ENCODE peak calls at places on chromosomes 13 and 19, in six cellular contexts. P is IMR-90, O is PC-3, K is left ventricle myocardium inferior, Z is transverse colon, F is SJCRH30. W is an unnamed sample. For H3K4me1, the result is how much of the 10 kb centered on the place peaks cover.

GRCh38 chr13:98180092-98180491 is 3.0 kb upstream of the RNF113B start:
- DNase-seq in P (no peak), O (no peak), K (no peak), Z (no peak), F (no peak), W (no peak)

GRCh38 chr13:72168126-72168525 is 301.1 kb upstream of the DACH1 start:
- DNase-seq in P (no peak), O (no peak), K (no peak), Z (no peak), F (no peak), W (no peak)

GRCh38 chr13:87667686-87668085 is 3.5 kb upstream of the SLITRK5 start:
- DNase-seq in P (no peak), O (peak), K (no peak), Z (no peak), F (no peak), W (no peak)

GRCh38 chr13:31090921-31091624 is 70.6 kb downstream of the HSPH1 start:
- DNase-seq in P (peak), O (no peak), K (no peak), Z (no peak), F (peak), W (no peak)

GRCh38 chr13:87314822-87315221 is 356.3 kb upstream of the SLITRK5 start:
- DNase-seq in P (no peak), O (no peak), K (no peak), Z (no peak), F (no peak), W (no peak)

GRCh38 chr13:85405316-85405897 is 393.8 kb downstream of the SLITRK6 start:
- DNase-seq in P (no peak), O (no peak), K (no peak), Z (no peak), F (no peak), W (no peak)

GRCh38 chr19:20422616-20423205 is 142.9 kb downstream of the ZNF737 start:
- DNase-seq in P (no peak), O (no peak), K (peak), Z (no peak), F (no peak), W (no peak)

GRCh38 chr13:27006519-27007161 is 165.0 kb downstream of the USP12 start:
- DNase-seq in P (peak), O (peak), K (no peak), Z (peak), F (peak), W (peak)

GRCh38 chr13:74891610-74892009 is 590.4 kb downstream of the TBC1D4 start:
- DNase-seq in P (peak), O (peak), K (no peak), Z (no peak), F (no peak), W (no peak)

GRCh38 chr13:53782400-53783030 is 753.9 kb downstream of the OLFM4 start:
- DNase-seq in P (peak), O (peak), K (no peak), Z (no peak), F (peak), W (no peak)

GRCh38 chr19:40191836-40192646 is 815 bp downstream of the MAP3K10 start:
- DNase-seq in P (peak), O (peak), K (no peak), Z (peak), F (peak), W (peak)

GRCh38 chr19:10718205-10719196 is 622 bp downstream of the DNM2 start:
- DNase-seq in P (peak), O (peak), K (peak), Z (peak), F (peak), W (no peak)

GRCh38 chr13:110539894-110540293 is 21.6 kb downstream of the RAB20 start:
- DNase-seq in P (no peak), O (no peak), K (no peak), Z (no peak), F (no peak), W (no peak)

GRCh38 chr19:34171539-34171876 is 796 bp upstream of the LSM14A start:
- DNase-seq in P (peak), O (peak), K (no peak), Z (no peak), F (no peak), W (no peak)

GRCh38 chr13:33110713-33111413 is 94.6 kb downstream of the KL start:
- DNase-seq in P (peak), O (no peak), K (peak), Z (no peak), F (no peak), W (no peak)

GRCh38 chr13:84661718-84662117 is 779.4 kb upstream of the SLITRK1 start:
- DNase-seq in P (peak), O (no peak), K (no peak), Z (no peak), F (no peak), W (no peak)

GRCh38 chr13:25847635-25848616 is 203.9 kb downstream of the SHISA2 start:
- DNase-seq in P (no peak), O (no peak), K (no peak), Z (peak), F (no peak), W (no peak)

GRCh38 chr13:101681834-101682233 is 229.4 kb downstream of the ITGBL1 start:
- DNase-seq in P (peak), O (peak), K (no peak), Z (no peak), F (no peak), W (no peak)

GRCh38 chr13:110361365-110361911 is 54.4 kb downstream of the COL4A2 start:
- DNase-seq in P (peak), O (no peak), K (peak), Z (peak), F (no peak), W (peak)

GRCh38 chr19:37999309-38000213 is 92.6 kb downstream of the SIPA1L3 start:
- DNase-seq in P (peak), O (peak), K (peak), Z (no peak), F (peak), W (peak)

GRCh38 chr13:113620036-113620435 is 35.5 kb downstream of the TFDP1 start:
- DNase-seq in P (no peak), O (no peak), K (peak), Z (no peak), F (no peak), W (peak)
- H3K4me1 ChIP-seq in P (under half), O (under half), K (under half), Z (under half), F (under half), W (under half)

GRCh38 chr13:43132228-43132627 is 108.8 kb downstream of the DNAJC15 start:
- DNase-seq in P (peak), O (peak), K (no peak), Z (peak), F (peak), W (no peak)

GRCh38 chr13:43129511-43130130 is 106.2 kb downstream of the DNAJC15 start:
- DNase-seq in P (no peak), O (no peak), K (no peak), Z (no peak), F (no peak), W (no peak)

GRCh38 chr13:43134896-43135295 is 111.5 kb downstream of the DNAJC15 start:
- DNase-seq in P (no peak), O (no peak), K (no peak), Z (no peak), F (peak), W (no peak)

GRCh38 chr13:43133792-43134191 is 110.4 kb downstream of the DNAJC15 start:
- DNase-seq in P (no peak), O (no peak), K (no peak), Z (no peak), F (no peak), W (no peak)

DNA sequence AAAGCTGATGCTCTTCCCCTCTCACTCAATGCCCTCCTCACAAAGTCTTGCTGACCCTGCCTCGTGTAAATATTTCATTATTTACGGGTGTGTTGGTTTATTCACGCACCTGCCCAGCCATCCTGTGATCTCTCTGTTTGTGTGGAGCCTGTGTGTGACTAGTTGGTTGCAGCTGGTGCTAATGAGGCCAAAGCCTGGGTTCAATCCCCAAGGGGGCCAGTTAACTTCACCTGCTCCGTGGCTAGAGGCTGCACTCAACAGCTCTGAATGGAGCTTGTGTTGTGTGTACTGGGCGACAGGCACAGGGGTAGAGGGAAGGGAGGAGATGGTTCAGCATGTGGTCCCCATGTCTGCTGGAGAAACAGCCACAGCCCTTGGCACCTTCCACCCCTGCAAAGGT is 109.5 kb downstream of the DNAJC15 start:
- DNase-seq in P (no peak), O (no peak), K (no peak), Z (no peak), F (peak), W (no peak)
- H3K4me1 ChIP-seq in P (under half), O (under half), K (under half), Z (under half), F (under half), W (under half)

DNA sequence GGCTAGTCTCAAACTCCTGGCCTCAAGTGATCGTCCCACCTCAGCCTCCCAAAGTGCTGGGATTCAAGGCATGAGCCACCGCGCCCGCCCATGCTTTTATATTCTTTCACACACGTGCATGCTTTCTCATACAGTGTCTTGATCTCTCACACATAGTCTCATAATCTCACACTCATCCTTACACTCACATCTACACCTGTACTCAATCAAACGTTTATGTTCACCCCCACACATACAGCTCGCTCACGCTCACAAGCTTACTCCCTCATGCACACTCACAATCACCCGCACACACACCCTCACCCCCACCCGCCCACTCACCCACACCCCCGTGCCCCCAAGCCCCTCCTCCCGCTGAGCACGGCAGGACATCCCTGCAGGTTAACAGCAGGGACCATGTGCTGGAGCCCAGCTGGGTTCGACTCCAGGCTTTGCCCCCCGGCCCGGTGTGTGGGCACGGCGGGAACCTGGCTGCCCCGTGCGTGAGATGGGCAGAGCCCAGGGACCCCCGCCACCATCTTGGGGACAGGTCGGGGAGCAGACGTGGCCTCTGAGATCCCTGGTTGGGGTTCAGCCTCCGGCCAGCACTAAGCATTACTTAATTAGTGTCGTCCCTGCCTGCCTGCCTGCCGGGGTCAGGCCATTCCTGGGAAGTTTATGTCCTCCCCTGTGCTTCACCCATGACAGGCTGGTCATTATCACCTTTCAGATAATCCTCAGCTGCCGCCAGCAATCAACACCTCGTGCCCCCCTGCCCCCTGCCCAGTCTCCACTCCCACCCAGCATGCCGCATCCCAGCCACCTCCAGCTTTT is 11.4 kb downstream of the SBK2 start:
- DNase-seq in P (no peak), O (no peak), K (no peak), Z (no peak), F (peak), W (no peak)
- H3K4me1 ChIP-seq in P (under half), O (under half), K (under half), Z (under half), F (under half), W (under half)

GRCh38 chr19:2050991-2051770 is at the start of gene MKNK2:
- DNase-seq in P (peak), O (peak), K (peak), Z (peak), F (peak), W (peak)
- H3K4me1 ChIP-seq in P (under half), O (under half), K (half or more), Z (half or more), F (under half), W (half or more)

GRCh38 chr13:107712145-107712544 is 503.2 kb downstream of the LIG4 start:
- DNase-seq in P (no peak), O (no peak), K (no peak), Z (no peak), F (no peak), W (no peak)
- H3K4me1 ChIP-seq in P (under half), O (under half), K (under half), Z (under half), F (under half), W (under half)

DNA sequence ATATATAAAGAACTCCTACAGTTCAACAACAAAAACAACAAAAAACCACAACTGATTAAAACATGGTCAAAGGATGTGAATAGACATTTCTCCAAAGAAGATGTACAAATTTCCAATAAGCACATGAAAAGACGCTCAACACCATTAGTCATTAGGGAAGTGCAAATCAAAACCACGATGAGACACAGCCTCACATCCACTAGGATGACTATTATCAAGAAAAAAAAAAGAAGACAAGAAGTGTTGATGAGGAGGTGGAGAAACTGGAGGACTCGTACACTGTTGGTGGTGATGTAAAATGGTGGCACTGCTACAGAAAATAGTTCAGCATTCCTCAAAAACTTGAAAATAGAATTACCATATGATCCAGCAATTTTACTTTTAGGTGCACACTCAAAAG is 61.0 kb upstream of the SOX1 start:
- DNase-seq in P (no peak), O (no peak), K (no peak), Z (no peak), F (no peak), W (no peak)
- H3K4me1 ChIP-seq in P (under half), O (under half), K (under half), Z (under half), F (under half), W (under half)

GRCh38 chr13:114152831-114153371 is 20.5 kb upstream of the RASA3 start:
- DNase-seq in P (no peak), O (no peak), K (no peak), Z (no peak), F (no peak), W (no peak)

GRCh38 chr13:114151565-114152284 is 19.3 kb upstream of the RASA3 start:
- DNase-seq in P (no peak), O (peak), K (no peak), Z (peak), F (no peak), W (no peak)

GRCh38 chr13:114151031-114151430 is 18.6 kb upstream of the RASA3 start:
- DNase-seq in P (no peak), O (no peak), K (no peak), Z (no peak), F (no peak), W (no peak)

GRCh38 chr13:114153485-114154080 is 21.2 kb upstream of the RASA3 start:
- DNase-seq in P (no peak), O (no peak), K (no peak), Z (no peak), F (no peak), W (no peak)

DNA sequence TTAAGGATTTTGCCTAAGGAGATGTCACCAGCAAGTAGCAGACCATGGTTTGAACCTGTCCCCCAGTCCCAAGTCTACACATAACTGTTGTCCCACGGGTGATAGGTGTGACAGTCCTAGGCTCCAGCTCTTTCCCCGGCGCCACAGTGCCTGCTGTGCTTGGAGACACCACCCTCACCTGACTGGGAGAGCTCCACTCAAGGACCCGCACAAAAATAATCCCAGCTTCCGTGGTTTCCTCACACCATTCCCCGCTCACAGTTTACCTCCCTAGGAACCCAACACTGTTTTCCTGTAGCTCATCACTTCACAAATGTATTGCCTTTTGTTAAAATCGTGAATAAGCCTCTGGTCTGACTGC is 19.8 kb upstream of the RASA3 start:
- DNase-seq in P (no peak), O (no peak), K (no peak), Z (no peak), F (no peak), W (no peak)
- H3K4me1 ChIP-seq in P (under half), O (under half), K (under half), Z (under half), F (under half), W (under half)